ENCODE peak calls at places on chromosomes 2 and 18, in ten cellular contexts. One of them, this sample, is unnamed.
A peak's percentile ranks its signal among the peaks of the same experiment; 100 is the strongest.

GRCh38 chr2:63614983-63615945 is 26.5 kb downstream of the MDH1 start:
- DNase-seq in astrocyte of the cerebellum: no peak
- DNase-seq in omental fat pad: no peak
- DNase-seq in CD8-positive, alpha-beta T cell: no peak
- DNase-seq in left ventricle myocardium inferior: no peak
- DNase-seq in MM.1S: no peak
- DNase-seq in activated B cell treated with CpG ODN at 0.5 μM for 24 hours: no peak
- DNase-seq in endothelial cell: no peak
- DNase-seq in AG04450: no peak
- DNase-seq in BJ: peak; percentile 13
- DNase-seq in this sample: no peak

GRCh38 chr18:67682516-67682915 is 166.0 kb upstream of the DSEL start:
- DNase-seq in astrocyte of the cerebellum: no peak
- DNase-seq in omental fat pad: no peak
- DNase-seq in CD8-positive, alpha-beta T cell: no peak
- DNase-seq in left ventricle myocardium inferior: no peak
- DNase-seq in MM.1S: no peak
- DNase-seq in activated B cell treated with CpG ODN at 0.5 μM for 24 hours: no peak
- DNase-seq in endothelial cell: no peak
- DNase-seq in AG04450: no peak
- DNase-seq in BJ: no peak
- DNase-seq in this sample: no peak

GRCh38 chr2:40202798-40203400 is 249.0 kb downstream of the SLC8A1 start:
- DNase-seq in astrocyte of the cerebellum: no peak
- DNase-seq in omental fat pad: no peak
- DNase-seq in CD8-positive, alpha-beta T cell: no peak
- DNase-seq in left ventricle myocardium inferior: no peak
- DNase-seq in MM.1S: no peak
- DNase-seq in activated B cell treated with CpG ODN at 0.5 μM for 24 hours: no peak
- DNase-seq in endothelial cell: no peak
- DNase-seq in AG04450: no peak
- DNase-seq in BJ: peak; percentile 72
- DNase-seq in this sample: no peak

GRCh38 chr2:50148632-50149031 is 883.3 kb downstream of the NRXN1 start:
- DNase-seq in astrocyte of the cerebellum: no peak
- DNase-seq in omental fat pad: no peak
- DNase-seq in CD8-positive, alpha-beta T cell: no peak
- DNase-seq in left ventricle myocardium inferior: no peak
- DNase-seq in MM.1S: no peak
- DNase-seq in activated B cell treated with CpG ODN at 0.5 μM for 24 hours: no peak
- DNase-seq in endothelial cell: no peak
- DNase-seq in AG04450: no peak
- DNase-seq in BJ: no peak
- DNase-seq in this sample: no peak

GRCh38 chr2:16615687-16616615 is 49.7 kb downstream of the CYRIA start:
- DNase-seq in astrocyte of the cerebellum: no peak
- DNase-seq in omental fat pad: no peak
- DNase-seq in CD8-positive, alpha-beta T cell: no peak
- DNase-seq in left ventricle myocardium inferior: peak; percentile 50
- DNase-seq in MM.1S: no peak
- DNase-seq in activated B cell treated with CpG ODN at 0.5 μM for 24 hours: no peak
- DNase-seq in endothelial cell: no peak
- DNase-seq in AG04450: no peak
- DNase-seq in BJ: no peak
- DNase-seq in this sample: no peak

GRCh38 chr2:160910681-160911080 is 249.5 kb upstream of the TANK start:
- DNase-seq in astrocyte of the cerebellum: peak; percentile 94
- DNase-seq in omental fat pad: no peak
- DNase-seq in CD8-positive, alpha-beta T cell: no peak
- DNase-seq in left ventricle myocardium inferior: no peak
- DNase-seq in MM.1S: no peak
- DNase-seq in activated B cell treated with CpG ODN at 0.5 μM for 24 hours: no peak
- DNase-seq in endothelial cell: no peak
- DNase-seq in AG04450: peak; percentile 23
- DNase-seq in BJ: peak; percentile 91
- DNase-seq in this sample: no peak

GRCh38 chr2:219689676-219690628 is 62.5 kb downstream of the SLC4A3 start:
- DNase-seq in astrocyte of the cerebellum: peak; percentile 60
- DNase-seq in omental fat pad: no peak
- DNase-seq in CD8-positive, alpha-beta T cell: peak; percentile 13
- DNase-seq in left ventricle myocardium inferior: no peak
- DNase-seq in MM.1S: peak; percentile 53
- DNase-seq in activated B cell treated with CpG ODN at 0.5 μM for 24 hours: no peak
- DNase-seq in endothelial cell: peak; percentile 55
- DNase-seq in AG04450: no peak
- DNase-seq in BJ: no peak
- DNase-seq in this sample: peak; percentile 75

GRCh38 chr18:32258148-32258547 is 68.3 kb downstream of the MEP1B start:
- DNase-seq in astrocyte of the cerebellum: no peak
- DNase-seq in omental fat pad: no peak
- DNase-seq in CD8-positive, alpha-beta T cell: no peak
- DNase-seq in left ventricle myocardium inferior: no peak
- DNase-seq in MM.1S: no peak
- DNase-seq in activated B cell treated with CpG ODN at 0.5 μM for 24 hours: no peak
- DNase-seq in endothelial cell: no peak
- DNase-seq in AG04450: no peak
- DNase-seq in BJ: no peak
- DNase-seq in this sample: no peak

GRCh38 chr2:28406276-28407096 is 13.8 kb downstream of the FOSL2 start:
- DNase-seq in astrocyte of the cerebellum: no peak
- DNase-seq in omental fat pad: no peak
- DNase-seq in CD8-positive, alpha-beta T cell: peak; percentile 55
- DNase-seq in left ventricle myocardium inferior: no peak
- DNase-seq in MM.1S: no peak
- DNase-seq in activated B cell treated with CpG ODN at 0.5 μM for 24 hours: no peak
- DNase-seq in endothelial cell: no peak
- DNase-seq in AG04450: no peak
- DNase-seq in BJ: no peak
- DNase-seq in this sample: peak; percentile 68

GRCh38 chr18:63963610-63964256 is 6.1 kb upstream of the SERPINB8 start:
- DNase-seq in astrocyte of the cerebellum: peak; percentile 50
- DNase-seq in omental fat pad: no peak
- DNase-seq in CD8-positive, alpha-beta T cell: peak; percentile 23
- DNase-seq in left ventricle myocardium inferior: no peak
- DNase-seq in MM.1S: peak; percentile 71
- DNase-seq in activated B cell treated with CpG ODN at 0.5 μM for 24 hours: no peak
- DNase-seq in endothelial cell: peak; percentile 38
- DNase-seq in AG04450: peak; percentile 45
- DNase-seq in BJ: no peak
- DNase-seq in this sample: peak; percentile 39

GRCh38 chr18:26772691-26773090 is 92.8 kb downstream of the AQP4 start:
- DNase-seq in astrocyte of the cerebellum: no peak
- DNase-seq in omental fat pad: no peak
- DNase-seq in CD8-positive, alpha-beta T cell: no peak
- DNase-seq in left ventricle myocardium inferior: no peak
- DNase-seq in MM.1S: no peak
- DNase-seq in activated B cell treated with CpG ODN at 0.5 μM for 24 hours: no peak
- DNase-seq in endothelial cell: no peak
- DNase-seq in AG04450: no peak
- DNase-seq in BJ: no peak
- DNase-seq in this sample: no peak

GRCh38 chr18:26768388-26768787 is 97.1 kb downstream of the AQP4 start:
- DNase-seq in astrocyte of the cerebellum: no peak
- DNase-seq in omental fat pad: no peak
- DNase-seq in CD8-positive, alpha-beta T cell: no peak
- DNase-seq in left ventricle myocardium inferior: no peak
- DNase-seq in MM.1S: no peak
- DNase-seq in activated B cell treated with CpG ODN at 0.5 μM for 24 hours: no peak
- DNase-seq in endothelial cell: no peak
- DNase-seq in AG04450: no peak
- DNase-seq in BJ: no peak
- DNase-seq in this sample: no peak

GRCh38 chr18:26777316-26778053 is 88.0 kb downstream of the AQP4 start:
- DNase-seq in astrocyte of the cerebellum: peak; percentile 46
- DNase-seq in omental fat pad: no peak
- DNase-seq in CD8-positive, alpha-beta T cell: no peak
- DNase-seq in left ventricle myocardium inferior: no peak
- DNase-seq in MM.1S: no peak
- DNase-seq in activated B cell treated with CpG ODN at 0.5 μM for 24 hours: no peak
- DNase-seq in endothelial cell: no peak
- DNase-seq in AG04450: no peak
- DNase-seq in BJ: no peak
- DNase-seq in this sample: no peak

DNA sequence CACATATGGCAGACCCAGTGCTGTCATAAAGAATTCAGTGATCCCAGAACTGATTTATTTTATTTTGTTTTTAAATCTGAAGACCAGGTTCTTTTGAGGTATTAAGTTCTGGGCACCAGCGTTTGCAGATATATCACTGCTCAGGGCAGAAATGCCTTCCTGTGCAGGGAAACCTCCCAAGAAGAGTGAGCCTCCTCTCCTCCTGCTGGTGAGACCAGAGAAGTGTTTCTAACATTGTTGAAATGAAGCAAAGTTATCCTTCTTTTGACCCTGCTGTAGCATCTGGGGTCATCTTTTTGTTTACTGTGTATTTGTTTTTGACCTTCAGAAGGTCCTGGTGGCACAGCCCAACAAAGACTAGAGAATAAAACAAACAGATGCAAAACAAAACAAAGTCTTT is 94.0 kb downstream of the AQP4 start:
- DNase-seq in astrocyte of the cerebellum: no peak
- DNase-seq in omental fat pad: no peak
- DNase-seq in CD8-positive, alpha-beta T cell: no peak
- DNase-seq in left ventricle myocardium inferior: no peak
- DNase-seq in MM.1S: peak; percentile 16
- DNase-seq in activated B cell treated with CpG ODN at 0.5 μM for 24 hours: no peak
- DNase-seq in endothelial cell: peak; percentile 28
- DNase-seq in AG04450: no peak
- DNase-seq in BJ: no peak
- DNase-seq in this sample: peak; percentile 35
- TF ChIP-seq CTCF in astrocyte of the cerebellum: peak; percentile 37
- TF ChIP-seq CTCF in omental fat pad: no peak
- TF ChIP-seq CTCF in CD8-positive, alpha-beta T cell: no peak
- TF ChIP-seq CTCF in left ventricle myocardium inferior: peak; percentile 65
- TF ChIP-seq CTCF in MM.1S: peak; percentile 41
- TF ChIP-seq CTCF in activated B cell treated with CpG ODN at 0.5 μM for 24 hours: no peak
- TF ChIP-seq CTCF in endothelial cell: peak; percentile 54
- TF ChIP-seq CTCF in AG04450: no peak
- TF ChIP-seq CTCF in BJ: peak; percentile 31
- TF ChIP-seq CTCF in this sample: peak; percentile 60

GRCh38 chr2:85886585-85886984 is 2.2 kb downstream of the ST3GAL5 start:
- DNase-seq in astrocyte of the cerebellum: no peak
- DNase-seq in omental fat pad: no peak
- DNase-seq in CD8-positive, alpha-beta T cell: no peak
- DNase-seq in left ventricle myocardium inferior: no peak
- DNase-seq in MM.1S: no peak
- DNase-seq in activated B cell treated with CpG ODN at 0.5 μM for 24 hours: no peak
- DNase-seq in endothelial cell: no peak
- DNase-seq in AG04450: peak; percentile 90
- DNase-seq in BJ: peak; percentile 95
- DNase-seq in this sample: no peak

GRCh38 chr2:85888020-85888744 is 608 bp downstream of the ST3GAL5 start:
- DNase-seq in astrocyte of the cerebellum: no peak
- DNase-seq in omental fat pad: no peak
- DNase-seq in CD8-positive, alpha-beta T cell: peak; percentile 18
- DNase-seq in left ventricle myocardium inferior: no peak
- DNase-seq in MM.1S: peak; percentile 35
- DNase-seq in activated B cell treated with CpG ODN at 0.5 μM for 24 hours: peak; percentile 41
- DNase-seq in endothelial cell: peak; percentile 13
- DNase-seq in AG04450: no peak
- DNase-seq in BJ: no peak
- DNase-seq in this sample: no peak

GRCh38 chr2:85886141-85886540 is 2.6 kb downstream of the ST3GAL5 start:
- DNase-seq in astrocyte of the cerebellum: no peak
- DNase-seq in omental fat pad: no peak
- DNase-seq in CD8-positive, alpha-beta T cell: no peak
- DNase-seq in left ventricle myocardium inferior: no peak
- DNase-seq in MM.1S: no peak
- DNase-seq in activated B cell treated with CpG ODN at 0.5 μM for 24 hours: no peak
- DNase-seq in endothelial cell: no peak
- DNase-seq in AG04450: no peak
- DNase-seq in BJ: no peak
- DNase-seq in this sample: no peak

GRCh38 chr2:85888745-85889647 is at the start of gene ST3GAL5:
- DNase-seq in astrocyte of the cerebellum: no peak
- DNase-seq in omental fat pad: peak; percentile 74
- DNase-seq in CD8-positive, alpha-beta T cell: peak; percentile 93
- DNase-seq in left ventricle myocardium inferior: peak; percentile 94
- DNase-seq in MM.1S: peak; percentile 92
- DNase-seq in activated B cell treated with CpG ODN at 0.5 μM for 24 hours: peak; percentile 97
- DNase-seq in endothelial cell: peak; percentile 95
- DNase-seq in AG04450: no peak
- DNase-seq in BJ: no peak
- DNase-seq in this sample: peak; percentile 92

GRCh38 chr2:85887566-85888019 is 1.2 kb downstream of the ST3GAL5 start:
- DNase-seq in astrocyte of the cerebellum: no peak
- DNase-seq in omental fat pad: no peak
- DNase-seq in CD8-positive, alpha-beta T cell: peak; percentile 37
- DNase-seq in left ventricle myocardium inferior: peak; percentile 57
- DNase-seq in MM.1S: peak; percentile 59
- DNase-seq in activated B cell treated with CpG ODN at 0.5 μM for 24 hours: peak; percentile 47
- DNase-seq in endothelial cell: peak; percentile 37
- DNase-seq in AG04450: no peak
- DNase-seq in BJ: no peak
- DNase-seq in this sample: no peak
- TF ChIP-seq CTCF in astrocyte of the cerebellum: peak; percentile 19
- TF ChIP-seq CTCF in omental fat pad: no peak
- TF ChIP-seq CTCF in CD8-positive, alpha-beta T cell: no peak
- TF ChIP-seq CTCF in left ventricle myocardium inferior: peak; percentile 53
- TF ChIP-seq CTCF in MM.1S: peak; percentile 38
- TF ChIP-seq CTCF in activated B cell treated with CpG ODN at 0.5 μM for 24 hours: no peak
- TF ChIP-seq CTCF in endothelial cell: no peak
- TF ChIP-seq CTCF in AG04450: peak; percentile 36
- TF ChIP-seq CTCF in BJ: peak; percentile 44
- TF ChIP-seq CTCF in this sample: no peak

GRCh38 chr2:180038997-180039396 is 31.9 kb upstream of the CWC22 start:
- DNase-seq in astrocyte of the cerebellum: peak; percentile 19
- DNase-seq in omental fat pad: no peak
- DNase-seq in CD8-positive, alpha-beta T cell: no peak
- DNase-seq in left ventricle myocardium inferior: no peak
- DNase-seq in MM.1S: peak; percentile 42
- DNase-seq in activated B cell treated with CpG ODN at 0.5 μM for 24 hours: no peak
- DNase-seq in endothelial cell: no peak
- DNase-seq in AG04450: no peak
- DNase-seq in BJ: no peak
- DNase-seq in this sample: no peak

GRCh38 chr2:180046202-180046601 is 39.1 kb upstream of the CWC22 start:
- DNase-seq in astrocyte of the cerebellum: no peak
- DNase-seq in omental fat pad: no peak
- DNase-seq in CD8-positive, alpha-beta T cell: no peak
- DNase-seq in left ventricle myocardium inferior: no peak
- DNase-seq in MM.1S: no peak
- DNase-seq in activated B cell treated with CpG ODN at 0.5 μM for 24 hours: no peak
- DNase-seq in endothelial cell: no peak
- DNase-seq in AG04450: no peak
- DNase-seq in BJ: no peak
- DNase-seq in this sample: no peak

GRCh38 chr2:180040146-180040925 is 33.2 kb upstream of the CWC22 start:
- DNase-seq in astrocyte of the cerebellum: peak; percentile 98
- DNase-seq in omental fat pad: no peak
- DNase-seq in CD8-positive, alpha-beta T cell: no peak
- DNase-seq in left ventricle myocardium inferior: no peak
- DNase-seq in MM.1S: no peak
- DNase-seq in activated B cell treated with CpG ODN at 0.5 μM for 24 hours: no peak
- DNase-seq in endothelial cell: no peak
- DNase-seq in AG04450: peak; percentile 86
- DNase-seq in BJ: peak; percentile 94
- DNase-seq in this sample: no peak
- TF ChIP-seq CTCF in astrocyte of the cerebellum: peak; percentile 25
- TF ChIP-seq CTCF in omental fat pad: no peak
- TF ChIP-seq CTCF in CD8-positive, alpha-beta T cell: no peak
- TF ChIP-seq CTCF in left ventricle myocardium inferior: no peak
- TF ChIP-seq CTCF in MM.1S: no peak
- TF ChIP-seq CTCF in activated B cell treated with CpG ODN at 0.5 μM for 24 hours: no peak
- TF ChIP-seq CTCF in endothelial cell: no peak
- TF ChIP-seq CTCF in AG04450: peak; percentile 51
- TF ChIP-seq CTCF in BJ: peak; percentile 49
- TF ChIP-seq CTCF in this sample: no peak

GRCh38 chr18:712401-713134 is at the start of gene ENOSF1:
- DNase-seq in astrocyte of the cerebellum: peak; percentile 16
- DNase-seq in omental fat pad: peak; percentile 34
- DNase-seq in CD8-positive, alpha-beta T cell: peak; percentile 77
- DNase-seq in left ventricle myocardium inferior: peak; percentile 83
- DNase-seq in MM.1S: peak; percentile 85
- DNase-seq in activated B cell treated with CpG ODN at 0.5 μM for 24 hours: peak; percentile 62
- DNase-seq in endothelial cell: peak; percentile 94
- DNase-seq in AG04450: peak; percentile 10
- DNase-seq in BJ: peak; percentile 9
- DNase-seq in this sample: peak; percentile 96
- TF ChIP-seq CTCF in astrocyte of the cerebellum: peak; percentile 58
- TF ChIP-seq CTCF in omental fat pad: no peak
- TF ChIP-seq CTCF in CD8-positive, alpha-beta T cell: peak; percentile 67
- TF ChIP-seq CTCF in left ventricle myocardium inferior: peak; percentile 85
- TF ChIP-seq CTCF in MM.1S: peak; percentile 67
- TF ChIP-seq CTCF in activated B cell treated with CpG ODN at 0.5 μM for 24 hours: no peak
- TF ChIP-seq CTCF in endothelial cell: peak; percentile 92
- TF ChIP-seq CTCF in AG04450: peak; percentile 63
- TF ChIP-seq CTCF in BJ: peak; percentile 81
- TF ChIP-seq CTCF in this sample: peak; percentile 91

This sample was measured in Calu3.